ENCODE peak calls at places on chromosomes 11 and 22, in six cellular contexts. Q is lung, C is AG10803, F is AG09309, X is cardiac muscle cell, Y is GM06990. V is an unnamed sample.

GRCh38 chr11:57315491-57315890 is 9.3 kb downstream of the TNKS1BP1 start:
- DNase-seq in Q (no peak), X (peak; percentile 89), C (peak; percentile 39), Y (no peak), F (no peak), V (no peak)

GRCh38 chr11:118342503-118343161 is at the start of gene CD3D:
- DNase-seq in Y (no peak), F (no peak), X (no peak), C (no peak), Q (no peak), V (no peak)

GRCh38 chr22:40954095-40954494 is 2.9 kb downstream of the RBX1 start:
- DNase-seq in Y (no peak), F (no peak), C (no peak), X (no peak), Q (no peak), V (no peak)

GRCh38 chr11:71580057-71581003 is 2.3 kb downstream of the KRTAP5-11 start:
- DNase-seq in C (peak; percentile 80), X (peak; percentile 88), Q (peak; percentile 69), F (peak; percentile 54), Y (no peak), V (no peak)

GRCh38 chr11:62142921-62143320 is 19.1 kb downstream of the INCENP start:
- DNase-seq in X (no peak), F (no peak), Q (peak; percentile 37), Y (no peak), C (no peak), V (no peak)

GRCh38 chr22:48572951-48573350 is 1254.7 kb downstream of the BRD1 start:
- DNase-seq in X (no peak), Y (no peak), F (no peak), Q (no peak), C (no peak), V (no peak)

GRCh38 chr22:37427711-37428635 is 694 bp upstream of the ELFN2 start:
- DNase-seq in X (no peak), Y (no peak), F (no peak), Q (no peak), C (no peak), V (no peak)

GRCh38 chr11:45948341-45948740 is 25.9 kb downstream of the LARGE2 start:
- DNase-seq in F (no peak), X (no peak), C (no peak), Y (no peak), Q (no peak), V (no peak)

GRCh38 chr11:105298630-105299029 is 159.1 kb upstream of the CARD18 start:
- DNase-seq in F (no peak), C (no peak), Q (no peak), X (no peak), Y (no peak), V (no peak)

GRCh38 chr11:70845761-70846160 is 406.6 kb downstream of the SHANK2 start:
- DNase-seq in C (no peak), Y (no peak), Q (no peak), F (no peak), X (no peak), V (no peak)

GRCh38 chr11:123351375-123351774 is 78.7 kb upstream of the GRAMD1B start:
- DNase-seq in Y (no peak), X (peak; percentile 44), F (no peak), Q (no peak), C (no peak), V (no peak)

GRCh38 chr11:125588505-125588904 is 4.1 kb upstream of the STT3A start:
- DNase-seq in X (no peak), Q (no peak), C (no peak), Y (no peak), F (no peak), V (no peak)

GRCh38 chr11:99325807-99326206 is 305.1 kb downstream of the CNTN5 start:
- DNase-seq in Y (no peak), F (peak; percentile 29), X (peak; percentile 92), C (peak; percentile 80), Q (no peak), V (no peak)

GRCh38 chr11:44773351-44773965 is 46.7 kb downstream of the TSPAN18 start:
- DNase-seq in F (no peak), C (peak; percentile 63), Y (no peak), X (no peak), Q (no peak), V (no peak)

GRCh38 chr22:50713571-50714056 is 24.4 kb upstream of the ACR start:
- DNase-seq in Q (no peak), C (no peak), F (no peak), Y (no peak), X (no peak), V (no peak)

GRCh38 chr11:98194611-98195010 is 826.1 kb upstream of the CNTN5 start:
- DNase-seq in Q (no peak), X (no peak), C (no peak), F (no peak), Y (no peak), V (no peak)

GRCh38 chr22:41226728-41227655 is 13.7 kb downstream of the CHADL start:
- DNase-seq in X (no peak), Y (no peak), Q (no peak), F (no peak), C (no peak), V (no peak)

GRCh38 chr22:35575116-35575748 is 34.6 kb downstream of the RASD2 start:
- DNase-seq in C (no peak), Y (no peak), F (no peak), X (no peak), Q (no peak), V (no peak)
- TF ChIP-seq CTCF in C (no peak), Y (peak; percentile 6), F (no peak), X (no peak), Q (no peak), V (no peak)

GRCh38 chr22:44259366-44260215 is 53.2 kb downstream of the SHISAL1 start:
- DNase-seq in C (no peak), F (no peak), X (no peak), Q (no peak), Y (no peak), V (no peak)

GRCh38 chr22:44260216-44261035 is 52.3 kb downstream of the SHISAL1 start:
- DNase-seq in Q (no peak), C (no peak), F (no peak), X (no peak), Y (no peak), V (peak; percentile 7)

GRCh38 chr22:44263547-44263946 is 49.2 kb downstream of the SHISAL1 start:
- DNase-seq in Q (no peak), C (no peak), X (no peak), Y (no peak), F (no peak), V (no peak)

GRCh38 chr22:44261861-44262595 is 50.7 kb downstream of the SHISAL1 start:
- DNase-seq in Y (no peak), Q (no peak), X (peak; percentile 43), F (no peak), C (no peak), V (peak; percentile 10)

DNA sequence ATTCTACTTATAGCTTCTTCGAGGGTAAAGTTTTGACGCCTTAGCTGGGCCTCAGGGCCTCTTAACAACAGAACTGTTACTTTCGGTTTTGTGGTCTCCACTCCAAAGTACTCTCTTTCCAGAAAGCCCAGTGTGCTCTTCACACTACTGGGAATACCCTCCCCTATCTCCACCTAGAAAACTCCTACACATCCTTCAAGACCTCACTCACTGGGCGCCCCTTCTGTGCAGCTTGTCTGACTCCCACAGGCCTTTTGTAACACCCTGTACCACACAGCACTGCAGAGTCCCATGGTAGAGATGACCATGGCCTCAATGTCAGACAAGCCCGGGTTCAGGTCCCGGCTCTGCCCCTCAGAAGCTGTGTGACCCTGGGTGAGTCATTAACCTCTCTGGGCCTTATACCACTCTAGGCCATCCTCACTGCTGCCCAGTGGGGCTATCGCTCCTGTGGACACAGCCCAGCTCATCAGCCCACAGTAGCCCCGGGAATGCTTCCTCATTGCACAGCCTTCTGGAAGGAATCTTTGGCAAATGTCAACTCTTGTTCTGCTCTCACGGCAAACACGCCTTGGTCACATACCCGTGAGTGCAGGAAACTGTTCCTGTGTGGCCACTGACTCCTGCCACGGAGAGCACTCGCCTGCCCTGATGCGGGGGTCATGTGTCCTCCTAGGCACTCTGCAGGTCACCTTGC is 51.4 kb downstream of the SHISAL1 start:
- DNase-seq in C (no peak), Q (no peak), Y (no peak), X (no peak), F (no peak), V (peak; percentile 1)
- TF ChIP-seq CTCF in C (no peak), Q (no peak), Y (no peak), X (no peak), F (no peak), V (no peak)

GRCh38 chr11:12122083-12122482 is 11.7 kb downstream of the MICAL2 start:
- DNase-seq in Y (no peak), C (no peak), Q (no peak), F (no peak), X (no peak), V (no peak)
- TF ChIP-seq CTCF in Y (peak; percentile 27), C (peak; percentile 36), Q (no peak), F (no peak), X (peak; percentile 49), V (no peak)

DNA sequence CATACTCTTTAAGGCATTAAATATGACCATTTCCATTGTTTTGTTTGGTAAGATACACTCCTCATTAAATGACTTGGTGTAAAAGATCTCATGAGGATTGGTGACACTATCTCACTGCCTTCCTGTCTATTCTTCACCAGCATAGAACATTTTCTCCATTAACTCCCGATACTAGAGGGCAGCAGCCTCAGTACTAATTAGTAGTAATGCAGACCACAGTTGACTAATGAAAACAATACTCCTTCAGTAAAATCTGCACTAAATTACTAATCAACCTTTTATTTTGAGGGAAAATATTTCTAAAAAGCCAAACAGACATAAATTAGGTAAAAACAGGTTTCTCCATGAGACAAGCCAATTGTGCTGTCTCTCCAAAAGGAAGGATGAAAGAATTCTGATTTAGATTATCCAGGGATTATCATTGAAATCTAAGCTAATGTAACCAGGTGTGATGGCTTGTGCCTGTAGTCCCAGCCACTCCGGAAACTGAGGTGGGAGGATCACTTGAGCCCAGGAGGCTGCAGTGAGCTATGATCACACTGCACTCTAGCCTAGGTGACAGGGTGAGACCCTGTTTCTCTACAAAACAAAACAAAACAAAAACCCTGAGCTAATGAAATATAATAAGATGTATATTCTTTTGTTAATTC is 9.4 kb downstream of the PGM2L1 start:
- DNase-seq in F (peak; percentile 11), Y (peak; percentile 7), X (peak; percentile 66), C (peak; percentile 46), Q (peak; percentile 61), V (no peak)
- TF ChIP-seq CTCF in F (peak; percentile 70), Y (peak; percentile 78), X (peak; percentile 78), C (peak; percentile 82), Q (peak; percentile 70), V (peak; percentile 73)

DNA sequence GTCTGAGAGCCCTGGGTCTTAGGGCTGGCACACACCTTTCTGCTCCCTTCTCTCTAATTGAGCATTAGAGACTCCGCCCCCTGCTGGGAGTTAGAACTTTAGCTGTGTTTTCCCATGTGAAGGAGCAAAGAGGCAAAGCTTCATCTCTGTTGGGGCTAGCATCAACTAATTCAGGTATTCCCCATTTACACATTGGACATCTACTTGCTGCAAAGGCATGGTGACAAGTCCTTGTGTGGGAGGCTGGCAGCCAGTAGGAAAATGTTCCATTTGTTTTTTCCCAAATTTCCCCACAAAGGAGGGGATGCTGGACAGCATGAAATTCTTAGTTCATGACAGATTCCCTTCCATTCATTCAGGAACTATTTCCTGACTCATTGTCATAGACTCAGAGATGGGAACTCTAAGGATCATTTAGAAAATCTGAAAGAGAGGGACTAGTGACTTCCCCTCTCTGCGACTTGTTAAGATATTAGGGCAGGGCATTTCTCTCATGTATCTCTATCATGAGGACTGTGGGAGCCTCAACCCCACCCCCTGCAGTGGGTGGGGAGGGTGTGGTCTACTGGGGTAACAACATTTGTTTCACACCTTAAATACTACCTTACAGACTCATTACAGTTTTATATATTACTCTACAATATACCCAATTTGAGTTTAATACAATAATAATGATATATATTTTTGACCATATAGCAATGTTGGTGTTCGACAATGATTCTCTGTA is 3.7 kb downstream of the CD44 start:
- DNase-seq in C (peak; percentile 78), Y (no peak), X (peak; percentile 41), F (no peak), Q (no peak), V (no peak)
- TF ChIP-seq CTCF in C (no peak), Y (peak; percentile 18), X (peak; percentile 21), F (no peak), Q (no peak), V (no peak)

V was measured in activated B cell treated with CpG ODN at 0.5 μM for 24 hours.